ENCODE peak calls at places on chromosomes 7 and 10, in six cellular contexts. B, L, O, F, I and E are unnamed samples.

GRCh38 chr10:5424751-5425150 is 12.4 kb downstream of the NET1 start:
- DNase-seq in L (no peak), B (no peak), I (no peak), O (no peak), F (no peak), E (no peak)

GRCh38 chr7:8371742-8372141 is 61.7 kb upstream of the NXPH1 start:
- DNase-seq in F (no peak), L (no peak), I (no peak), B (no peak), O (no peak), E (no peak)

GRCh38 chr7:5488286-5488878 is 64.7 kb upstream of the TNRC18 start:
- DNase-seq in F (no peak), L (no peak), B (no peak), I (no peak), O (no peak), E (no peak)

GRCh38 chr10:27890971-27891370 is 107.9 kb downstream of the ODAD2 start:
- DNase-seq in B (no peak), O (no peak), F (no peak), L (no peak), I (no peak), E (no peak)

GRCh38 chr10:10846476-10846875 is 171.2 kb upstream of the CELF2 start:
- DNase-seq in L (no peak), I (no peak), F (no peak), O (no peak), B (no peak), E (no peak)

GRCh38 chr10:85379338-85379737 is 987.3 kb downstream of the GRID1 start:
- DNase-seq in I (no peak), L (no peak), F (no peak), O (no peak), B (no peak), E (no peak)

GRCh38 chr10:44004913-44005787 is 356.5 kb upstream of the ZNF32 start:
- DNase-seq in I (no peak), L (no peak), B (no peak), O (no peak), F (no peak), E (no peak)

GRCh38 chr7:22109761-22110160 is 164.1 kb upstream of the CDCA7L start:
- DNase-seq in L (no peak), O (peak), I (peak), F (peak), B (peak), E (no peak)

GRCh38 chr10:112835933-112836564 is 114.0 kb upstream of the TCF7L2 start:
- DNase-seq in F (no peak), L (peak), B (no peak), I (no peak), O (peak), E (peak)

GRCh38 chr10:31580646-31581045 is 261.6 kb downstream of the ZEB1 start:
- DNase-seq in F (no peak), I (no peak), B (no peak), O (no peak), L (no peak), E (no peak)

GRCh38 chr7:14800664-14801063 is 101.9 kb downstream of the DGKB start:
- DNase-seq in O (no peak), F (no peak), I (no peak), L (no peak), B (no peak), E (no peak)

GRCh38 chr10:124641282-124642075 is 102.7 kb downstream of the FAM53B start:
- DNase-seq in I (no peak), B (no peak), O (no peak), F (peak), L (peak), E (peak)

GRCh38 chr10:86340176-86340990 is 26.2 kb downstream of the GRID1 start:
- DNase-seq in L (no peak), O (no peak), F (no peak), B (no peak), I (no peak), E (no peak)

GRCh38 chr10:124547651-124548168 is 86.1 kb downstream of the LHPP start:
- DNase-seq in B (no peak), I (no peak), F (no peak), L (no peak), O (peak), E (peak)

GRCh38 chr10:27998954-27999275 is at the start of gene ODAD2:
- DNase-seq in I (no peak), L (no peak), B (no peak), F (no peak), O (no peak), E (no peak)

GRCh38 chr10:133245439-133246235 is 8.0 kb downstream of the VENTX start:
- DNase-seq in F (no peak), L (no peak), O (peak), I (peak), B (peak), E (no peak)

GRCh38 chr10:43851030-43851429 is 202.3 kb upstream of the ZNF32 start:
- DNase-seq in B (peak), L (no peak), O (no peak), I (no peak), F (no peak), E (peak)

GRCh38 chr10:52400564-52400963 is 86.5 kb downstream of the DKK1 start:
- DNase-seq in L (no peak), O (no peak), B (no peak), I (no peak), F (no peak), E (no peak)

GRCh38 chr10:68196707-68197106 is 35.2 kb downstream of the ATOH7 start:
- DNase-seq in L (no peak), F (no peak), O (no peak), B (no peak), I (no peak), E (no peak)

GRCh38 chr10:43852644-43853214 is 204.0 kb upstream of the ZNF32 start:
- DNase-seq in F (no peak), I (no peak), L (no peak), O (no peak), B (no peak), E (no peak)

GRCh38 chr7:94005753-94006152 is 1.6 kb upstream of the BET1 start:
- DNase-seq in F (no peak), B (no peak), O (no peak), I (no peak), L (no peak), E (no peak)

GRCh38 chr7:44958645-44959344 is 20.0 kb downstream of the MYO1G start:
- DNase-seq in O (no peak), I (no peak), L (no peak), B (no peak), F (no peak), E (no peak)

GRCh38 chr7:25821225-25821624 is 330.8 kb upstream of the NFE2L3 start:
- DNase-seq in I (no peak), B (no peak), O (no peak), F (no peak), L (no peak), E (no peak)

GRCh38 chr7:19772323-19772722 is 1.1 kb downstream of the TMEM196 start:
- DNase-seq in O (no peak), L (no peak), B (no peak), I (no peak), F (peak), E (no peak)

GRCh38 chr7:133510326-133511055 is 257.6 kb downstream of the EXOC4 start:
- DNase-seq in L (no peak), I (no peak), O (no peak), F (no peak), B (no peak), E (no peak)

GRCh38 chr10:86400705-86401587 is 34.4 kb upstream of the GRID1 start:
- DNase-seq in I (peak), L (no peak), B (peak), F (peak), O (peak), E (peak)

GRCh38 chr7:100763556-100764140 is 30.3 kb downstream of the ZAN start:
- DNase-seq in I (no peak), O (no peak), F (no peak), L (no peak), B (no peak), E (no peak)